ENCODE peak calls at places on chromosomes 16 and 17, in ten cellular contexts. One of them, this sample, is unnamed.

GRCh38 chr16:578870-579405 is 9.2 kb downstream of the PIGQ start:
- DNase-seq in stimulated activated CD8-positive, alpha-beta memory T cell treated with anti-CD3 and anti-CD28 coated beads, Interleukin-7, amount 100 ng/mL, for 1 hour: no peak
- DNase-seq in lower leg skin: no peak
- DNase-seq in mucosa of gallbladder: peak
- DNase-seq in GM10248: peak
- DNase-seq in progenitor cell of endocrine pancreas: peak
- DNase-seq in CD4-positive, alpha-beta memory T cell: peak
- DNase-seq in NCI-H345: peak
- DNase-seq in CD8-positive, alpha-beta T cell: peak
- DNase-seq in GM12864: no peak
- DNase-seq in this sample: no peak

GRCh38 chr17:79414063-79414462 is 196.8 kb downstream of the RBFOX3 start:
- DNase-seq in mucosa of gallbladder: no peak
- DNase-seq in CD4-positive, alpha-beta memory T cell: no peak
- DNase-seq in progenitor cell of endocrine pancreas: no peak
- DNase-seq in lower leg skin: no peak
- DNase-seq in NCI-H345: peak
- DNase-seq in stimulated activated CD8-positive, alpha-beta memory T cell treated with anti-CD3 and anti-CD28 coated beads, Interleukin-7, amount 100 ng/mL, for 1 hour: no peak
- DNase-seq in GM10248: no peak
- DNase-seq in CD8-positive, alpha-beta T cell: no peak
- DNase-seq in GM12864: no peak
- DNase-seq in this sample: no peak

GRCh38 chr16:50497592-50497991 is 50.6 kb upstream of the NKD1 start:
- DNase-seq in GM12864: no peak
- DNase-seq in CD8-positive, alpha-beta T cell: no peak
- DNase-seq in CD4-positive, alpha-beta memory T cell: no peak
- DNase-seq in mucosa of gallbladder: no peak
- DNase-seq in stimulated activated CD8-positive, alpha-beta memory T cell treated with anti-CD3 and anti-CD28 coated beads, Interleukin-7, amount 100 ng/mL, for 1 hour: no peak
- DNase-seq in GM10248: no peak
- DNase-seq in NCI-H345: no peak
- DNase-seq in progenitor cell of endocrine pancreas: no peak
- DNase-seq in lower leg skin: peak
- DNase-seq in this sample: no peak

GRCh38 chr17:33169580-33170285 is 123.4 kb downstream of the ASIC2 start:
- DNase-seq in GM10248: no peak
- DNase-seq in CD4-positive, alpha-beta memory T cell: no peak
- DNase-seq in stimulated activated CD8-positive, alpha-beta memory T cell treated with anti-CD3 and anti-CD28 coated beads, Interleukin-7, amount 100 ng/mL, for 1 hour: no peak
- DNase-seq in mucosa of gallbladder: no peak
- DNase-seq in CD8-positive, alpha-beta T cell: no peak
- DNase-seq in NCI-H345: no peak
- DNase-seq in progenitor cell of endocrine pancreas: no peak
- DNase-seq in lower leg skin: no peak
- DNase-seq in GM12864: no peak
- DNase-seq in this sample: no peak

GRCh38 chr17:78001182-78001581 is 42.7 kb downstream of the TNRC6C start:
- DNase-seq in mucosa of gallbladder: no peak
- DNase-seq in GM12864: no peak
- DNase-seq in stimulated activated CD8-positive, alpha-beta memory T cell treated with anti-CD3 and anti-CD28 coated beads, Interleukin-7, amount 100 ng/mL, for 1 hour: no peak
- DNase-seq in CD4-positive, alpha-beta memory T cell: no peak
- DNase-seq in NCI-H345: no peak
- DNase-seq in GM10248: no peak
- DNase-seq in CD8-positive, alpha-beta T cell: no peak
- DNase-seq in lower leg skin: no peak
- DNase-seq in progenitor cell of endocrine pancreas: no peak
- DNase-seq in this sample: peak

GRCh38 chr16:57277586-57277985 is 6.9 kb downstream of the PLLP start:
- DNase-seq in lower leg skin: no peak
- DNase-seq in NCI-H345: no peak
- DNase-seq in GM10248: no peak
- DNase-seq in stimulated activated CD8-positive, alpha-beta memory T cell treated with anti-CD3 and anti-CD28 coated beads, Interleukin-7, amount 100 ng/mL, for 1 hour: no peak
- DNase-seq in CD8-positive, alpha-beta T cell: peak
- DNase-seq in GM12864: no peak
- DNase-seq in mucosa of gallbladder: no peak
- DNase-seq in progenitor cell of endocrine pancreas: no peak
- DNase-seq in CD4-positive, alpha-beta memory T cell: peak
- DNase-seq in this sample: no peak

GRCh38 chr17:4739122-4740024 is at the start of the genes CXCL16 and ZMYND15:
- DNase-seq in GM10248: peak
- DNase-seq in CD4-positive, alpha-beta memory T cell: peak
- DNase-seq in mucosa of gallbladder: peak
- DNase-seq in progenitor cell of endocrine pancreas: peak
- DNase-seq in stimulated activated CD8-positive, alpha-beta memory T cell treated with anti-CD3 and anti-CD28 coated beads, Interleukin-7, amount 100 ng/mL, for 1 hour: no peak
- DNase-seq in CD8-positive, alpha-beta T cell: peak
- DNase-seq in lower leg skin: peak
- DNase-seq in GM12864: no peak
- DNase-seq in NCI-H345: peak
- DNase-seq in this sample: peak

GRCh38 chr16:68652659-68653058 is 7.5 kb downstream of the CDH3 start:
- DNase-seq in mucosa of gallbladder: no peak
- DNase-seq in CD4-positive, alpha-beta memory T cell: no peak
- DNase-seq in progenitor cell of endocrine pancreas: no peak
- DNase-seq in stimulated activated CD8-positive, alpha-beta memory T cell treated with anti-CD3 and anti-CD28 coated beads, Interleukin-7, amount 100 ng/mL, for 1 hour: no peak
- DNase-seq in lower leg skin: no peak
- DNase-seq in NCI-H345: no peak
- DNase-seq in GM12864: no peak
- DNase-seq in CD8-positive, alpha-beta T cell: no peak
- DNase-seq in GM10248: no peak
- DNase-seq in this sample: no peak

GRCh38 chr17:80413771-80414507 is 1.0 kb upstream of the ENDOV start:
- DNase-seq in NCI-H345: no peak
- DNase-seq in lower leg skin: no peak
- DNase-seq in progenitor cell of endocrine pancreas: no peak
- DNase-seq in GM10248: peak
- DNase-seq in CD4-positive, alpha-beta memory T cell: peak
- DNase-seq in mucosa of gallbladder: no peak
- DNase-seq in stimulated activated CD8-positive, alpha-beta memory T cell treated with anti-CD3 and anti-CD28 coated beads, Interleukin-7, amount 100 ng/mL, for 1 hour: no peak
- DNase-seq in CD8-positive, alpha-beta T cell: no peak
- DNase-seq in GM12864: no peak
- DNase-seq in this sample: no peak

GRCh38 chr16:1538804-1539520 is 5.5 kb downstream of the TMEM204 start:
- DNase-seq in GM10248: no peak
- DNase-seq in stimulated activated CD8-positive, alpha-beta memory T cell treated with anti-CD3 and anti-CD28 coated beads, Interleukin-7, amount 100 ng/mL, for 1 hour: no peak
- DNase-seq in progenitor cell of endocrine pancreas: no peak
- DNase-seq in CD8-positive, alpha-beta T cell: peak
- DNase-seq in mucosa of gallbladder: no peak
- DNase-seq in GM12864: no peak
- DNase-seq in CD4-positive, alpha-beta memory T cell: peak
- DNase-seq in lower leg skin: no peak
- DNase-seq in NCI-H345: no peak
- DNase-seq in this sample: no peak

GRCh38 chr16:88914750-88915368 is 48.4 kb upstream of the PABPN1L start:
- DNase-seq in mucosa of gallbladder: no peak
- DNase-seq in CD8-positive, alpha-beta T cell: no peak
- DNase-seq in lower leg skin: no peak
- DNase-seq in progenitor cell of endocrine pancreas: no peak
- DNase-seq in stimulated activated CD8-positive, alpha-beta memory T cell treated with anti-CD3 and anti-CD28 coated beads, Interleukin-7, amount 100 ng/mL, for 1 hour: no peak
- DNase-seq in NCI-H345: no peak
- DNase-seq in GM10248: no peak
- DNase-seq in CD4-positive, alpha-beta memory T cell: no peak
- DNase-seq in GM12864: no peak
- DNase-seq in this sample: no peak

GRCh38 chr17:15260376-15261062 is 4.6 kb downstream of the PMP22 start:
- DNase-seq in lower leg skin: peak
- DNase-seq in mucosa of gallbladder: peak
- DNase-seq in NCI-H345: peak
- DNase-seq in GM12864: no peak
- DNase-seq in progenitor cell of endocrine pancreas: peak
- DNase-seq in CD4-positive, alpha-beta memory T cell: peak
- DNase-seq in CD8-positive, alpha-beta T cell: peak
- DNase-seq in stimulated activated CD8-positive, alpha-beta memory T cell treated with anti-CD3 and anti-CD28 coated beads, Interleukin-7, amount 100 ng/mL, for 1 hour: no peak
- DNase-seq in GM10248: peak
- DNase-seq in this sample: peak

GRCh38 chr17:38620551-38621277 is 15.0 kb upstream of the SRCIN1 start:
- DNase-seq in progenitor cell of endocrine pancreas: no peak
- DNase-seq in stimulated activated CD8-positive, alpha-beta memory T cell treated with anti-CD3 and anti-CD28 coated beads, Interleukin-7, amount 100 ng/mL, for 1 hour: no peak
- DNase-seq in GM12864: no peak
- DNase-seq in CD4-positive, alpha-beta memory T cell: no peak
- DNase-seq in CD8-positive, alpha-beta T cell: no peak
- DNase-seq in mucosa of gallbladder: no peak
- DNase-seq in NCI-H345: no peak
- DNase-seq in GM10248: no peak
- DNase-seq in lower leg skin: peak
- DNase-seq in this sample: no peak

GRCh38 chr17:28549274-28550132 is 2.9 kb downstream of the UNC119 start:
- DNase-seq in NCI-H345: no peak
- DNase-seq in mucosa of gallbladder: no peak
- DNase-seq in GM12864: peak
- DNase-seq in CD8-positive, alpha-beta T cell: peak
- DNase-seq in stimulated activated CD8-positive, alpha-beta memory T cell treated with anti-CD3 and anti-CD28 coated beads, Interleukin-7, amount 100 ng/mL, for 1 hour: no peak
- DNase-seq in lower leg skin: no peak
- DNase-seq in progenitor cell of endocrine pancreas: no peak
- DNase-seq in CD4-positive, alpha-beta memory T cell: peak
- DNase-seq in GM10248: peak
- DNase-seq in this sample: no peak

GRCh38 chr17:27340990-27341595 is 47.2 kb downstream of the WSB1 start:
- DNase-seq in lower leg skin: no peak
- DNase-seq in progenitor cell of endocrine pancreas: no peak
- DNase-seq in GM12864: no peak
- DNase-seq in NCI-H345: no peak
- DNase-seq in CD4-positive, alpha-beta memory T cell: no peak
- DNase-seq in mucosa of gallbladder: no peak
- DNase-seq in GM10248: no peak
- DNase-seq in CD8-positive, alpha-beta T cell: no peak
- DNase-seq in stimulated activated CD8-positive, alpha-beta memory T cell treated with anti-CD3 and anti-CD28 coated beads, Interleukin-7, amount 100 ng/mL, for 1 hour: no peak
- DNase-seq in this sample: no peak

GRCh38 chr17:37608369-37609169 is 649 bp downstream of the SYNRG start:
- DNase-seq in mucosa of gallbladder: no peak
- DNase-seq in progenitor cell of endocrine pancreas: peak
- DNase-seq in NCI-H345: peak
- DNase-seq in CD8-positive, alpha-beta T cell: no peak
- DNase-seq in stimulated activated CD8-positive, alpha-beta memory T cell treated with anti-CD3 and anti-CD28 coated beads, Interleukin-7, amount 100 ng/mL, for 1 hour: no peak
- DNase-seq in CD4-positive, alpha-beta memory T cell: peak
- DNase-seq in lower leg skin: no peak
- DNase-seq in GM10248: peak
- DNase-seq in GM12864: no peak
- DNase-seq in this sample: peak

GRCh38 chr17:79778504-79779087 is 648 bp downstream of the CBX2 start:
- DNase-seq in CD4-positive, alpha-beta memory T cell: no peak
- DNase-seq in progenitor cell of endocrine pancreas: no peak
- DNase-seq in stimulated activated CD8-positive, alpha-beta memory T cell treated with anti-CD3 and anti-CD28 coated beads, Interleukin-7, amount 100 ng/mL, for 1 hour: no peak
- DNase-seq in NCI-H345: peak
- DNase-seq in mucosa of gallbladder: no peak
- DNase-seq in CD8-positive, alpha-beta T cell: no peak
- DNase-seq in GM10248: peak
- DNase-seq in lower leg skin: no peak
- DNase-seq in GM12864: no peak
- DNase-seq in this sample: peak

GRCh38 chr17:12815642-12816141 is 26.4 kb downstream of the ARHGAP44 start:
- DNase-seq in mucosa of gallbladder: no peak
- DNase-seq in NCI-H345: no peak
- DNase-seq in stimulated activated CD8-positive, alpha-beta memory T cell treated with anti-CD3 and anti-CD28 coated beads, Interleukin-7, amount 100 ng/mL, for 1 hour: no peak
- DNase-seq in progenitor cell of endocrine pancreas: no peak
- DNase-seq in CD8-positive, alpha-beta T cell: no peak
- DNase-seq in CD4-positive, alpha-beta memory T cell: no peak
- DNase-seq in GM10248: peak
- DNase-seq in GM12864: peak
- DNase-seq in lower leg skin: no peak
- DNase-seq in this sample: no peak

GRCh38 chr16:49876716-49877129 is 20.8 kb upstream of the ZNF423 start:
- DNase-seq in GM12864: no peak
- DNase-seq in mucosa of gallbladder: peak
- DNase-seq in stimulated activated CD8-positive, alpha-beta memory T cell treated with anti-CD3 and anti-CD28 coated beads, Interleukin-7, amount 100 ng/mL, for 1 hour: no peak
- DNase-seq in lower leg skin: peak
- DNase-seq in GM10248: peak
- DNase-seq in CD4-positive, alpha-beta memory T cell: no peak
- DNase-seq in CD8-positive, alpha-beta T cell: no peak
- DNase-seq in progenitor cell of endocrine pancreas: peak
- DNase-seq in NCI-H345: no peak
- DNase-seq in this sample: no peak

GRCh38 chr16:85979605-85980004 is 80.6 kb downstream of the IRF8 start:
- DNase-seq in stimulated activated CD8-positive, alpha-beta memory T cell treated with anti-CD3 and anti-CD28 coated beads, Interleukin-7, amount 100 ng/mL, for 1 hour: no peak
- DNase-seq in mucosa of gallbladder: no peak
- DNase-seq in CD4-positive, alpha-beta memory T cell: no peak
- DNase-seq in progenitor cell of endocrine pancreas: no peak
- DNase-seq in lower leg skin: no peak
- DNase-seq in GM10248: no peak
- DNase-seq in NCI-H345: no peak
- DNase-seq in GM12864: no peak
- DNase-seq in CD8-positive, alpha-beta T cell: no peak
- DNase-seq in this sample: no peak

GRCh38 chr17:68089881-68090280 is 54.3 kb downstream of the KPNA2 start:
- DNase-seq in CD8-positive, alpha-beta T cell: peak
- DNase-seq in mucosa of gallbladder: peak
- DNase-seq in NCI-H345: peak
- DNase-seq in lower leg skin: peak
- DNase-seq in CD4-positive, alpha-beta memory T cell: no peak
- DNase-seq in GM12864: peak
- DNase-seq in GM10248: peak
- DNase-seq in stimulated activated CD8-positive, alpha-beta memory T cell treated with anti-CD3 and anti-CD28 coated beads, Interleukin-7, amount 100 ng/mL, for 1 hour: no peak
- DNase-seq in progenitor cell of endocrine pancreas: no peak
- DNase-seq in this sample: no peak

GRCh38 chr16:53053967-53054669 is 673 bp upstream of the CHD9 start:
- DNase-seq in GM12864: no peak
- DNase-seq in CD8-positive, alpha-beta T cell: no peak
- DNase-seq in lower leg skin: peak
- DNase-seq in CD4-positive, alpha-beta memory T cell: no peak
- DNase-seq in progenitor cell of endocrine pancreas: no peak
- DNase-seq in NCI-H345: no peak
- DNase-seq in mucosa of gallbladder: peak
- DNase-seq in stimulated activated CD8-positive, alpha-beta memory T cell treated with anti-CD3 and anti-CD28 coated beads, Interleukin-7, amount 100 ng/mL, for 1 hour: no peak
- DNase-seq in GM10248: peak
- DNase-seq in this sample: peak

GRCh38 chr17:56774650-56775049 is 59.1 kb downstream of the C17orf67 start:
- DNase-seq in NCI-H345: no peak
- DNase-seq in progenitor cell of endocrine pancreas: no peak
- DNase-seq in mucosa of gallbladder: no peak
- DNase-seq in CD8-positive, alpha-beta T cell: no peak
- DNase-seq in GM10248: no peak
- DNase-seq in stimulated activated CD8-positive, alpha-beta memory T cell treated with anti-CD3 and anti-CD28 coated beads, Interleukin-7, amount 100 ng/mL, for 1 hour: no peak
- DNase-seq in CD4-positive, alpha-beta memory T cell: no peak
- DNase-seq in lower leg skin: peak
- DNase-seq in GM12864: no peak
- DNase-seq in this sample: no peak

This sample was measured in NCI-H1436.